ENCODE peak calls at places on chromosome 12, in six cellular contexts. L is left lung, A is body of pancreas, D is neural progenitor cell, R is fibroblast of lung, N is AG04450. B is an unnamed sample.

GRCh38 chr12:116620801-116621593 is 61.8 kb downstream of the MAP1LC3B2 start:
- DNase-seq in L (no peak), A (no peak), D (no peak), R (no peak), N (no peak), B (no peak)

GRCh38 chr12:96136129-96136528 is 58.0 kb upstream of the ELK3 start:
- DNase-seq in L (no peak), A (no peak), D (no peak), R (peak; percentile 45), N (no peak), B (no peak)

GRCh38 chr12:54163147-54163546 is 25.6 kb downstream of the SMUG1 start:
- DNase-seq in L (no peak), A (no peak), D (no peak), R (no peak), N (no peak), B (no peak)

GRCh38 chr12:115763376-115763775 is 514.1 kb downstream of the MED13L start:
- DNase-seq in L (no peak), A (peak; percentile 13), D (no peak), R (peak; percentile 56), N (no peak), B (no peak)

GRCh38 chr12:3242199-3242863 is 165.2 kb downstream of the TSPAN9 start:
- DNase-seq in L (no peak), A (peak; percentile 38), D (no peak), R (no peak), N (no peak), B (no peak)

GRCh38 chr12:55631743-55632142 is 4.9 kb upstream of the OR10P1 start:
- DNase-seq in L (no peak), A (no peak), D (no peak), R (no peak), N (no peak), B (no peak)

GRCh38 chr12:26963413-26963812 is 25.1 kb downstream of the FGFR1OP2 start:
- DNase-seq in L (no peak), A (no peak), D (no peak), R (peak; percentile 71), N (no peak), B (no peak)

GRCh38 chr12:89529738-89530137 is 3.9 kb upstream of the POC1B start:
- DNase-seq in L (no peak), A (no peak), D (peak; percentile 27), R (peak; percentile 75), N (no peak), B (no peak)

GRCh38 chr12:113932411-113933196 is 33.5 kb downstream of the RBM19 start:
- DNase-seq in L (no peak), A (no peak), D (peak; percentile 73), R (peak; percentile 52), N (no peak), B (no peak)

GRCh38 chr12:111599459-111600295 is 562 bp upstream of the ATXN2 start:
- DNase-seq in L (peak; percentile 93), A (peak; percentile 84), D (peak; percentile 97), R (peak; percentile 96), N (peak; percentile 91), B (peak; percentile 95)

GRCh38 chr12:95637010-95637409 is 85.7 kb upstream of the USP44 start:
- DNase-seq in L (no peak), A (no peak), D (no peak), R (no peak), N (no peak), B (no peak)

GRCh38 chr12:87801860-87802720 is 227.1 kb downstream of the C12orf50 start:
- DNase-seq in L (no peak), A (no peak), D (no peak), R (peak; percentile 51), N (no peak), B (no peak)

GRCh38 chr12:122190842-122191668 is 8.1 kb downstream of the LRRC43 start:
- DNase-seq in L (no peak), A (peak; percentile 75), D (peak; percentile 81), R (peak; percentile 61), N (peak; percentile 15), B (peak; percentile 16)

GRCh38 chr12:3279415-3279780 is 202.2 kb downstream of the TSPAN9 start:
- DNase-seq in L (no peak), A (no peak), D (no peak), R (no peak), N (no peak), B (no peak)

GRCh38 chr12:124913474-124914391 is 717 bp downstream of the UBC start:
- DNase-seq in L (peak; percentile 92), A (peak; percentile 91), D (peak; percentile 90), R (peak; percentile 68), N (no peak), B (no peak)

GRCh38 chr12:112350593-112351592 is 31.3 kb downstream of the HECTD4 start:
- DNase-seq in L (no peak), A (no peak), D (no peak), R (peak; percentile 42), N (no peak), B (no peak)

GRCh38 chr12:114306646-114307045 is 99.3 kb downstream of the TBX5 start:
- DNase-seq in L (no peak), A (no peak), D (no peak), R (peak; percentile 40), N (no peak), B (peak; percentile 7)

GRCh38 chr12:57740656-57741412 is 2.3 kb upstream of the AGAP2 start:
- DNase-seq in L (no peak), A (no peak), D (no peak), R (no peak), N (no peak), B (no peak)

GRCh38 chr12:122080149-122081107 is 1.9 kb downstream of the MLXIP start:
- DNase-seq in L (peak; percentile 82), A (peak; percentile 78), D (peak; percentile 40), R (peak; percentile 87), N (peak; percentile 81), B (no peak)

GRCh38 chr12:118841588-118841987 is 139.8 kb upstream of the SRRM4 start:
- DNase-seq in L (no peak), A (no peak), D (peak; percentile 8), R (no peak), N (no peak), B (no peak)

GRCh38 chr12:68364893-68365725 is 32.9 kb upstream of the MDM1 start:
- DNase-seq in L (peak; percentile 96), A (peak; percentile 89), D (peak; percentile 76), R (peak; percentile 97), N (peak; percentile 96), B (peak; percentile 95)

GRCh38 chr12:44546037-44546436 is 330.1 kb downstream of the NELL2 start:
- DNase-seq in L (no peak), A (no peak), D (no peak), R (no peak), N (no peak), B (no peak)

GRCh38 chr12:44550377-44550776 is 325.7 kb downstream of the NELL2 start:
- DNase-seq in L (no peak), A (no peak), D (no peak), R (no peak), N (no peak), B (no peak)

GRCh38 chr12:44551631-44552030 is 324.5 kb downstream of the NELL2 start:
- DNase-seq in L (no peak), A (no peak), D (no peak), R (no peak), N (no peak), B (no peak)
- TF ChIP-seq CTCF in L (no peak), A (no peak), D (no peak), R (no peak), N (no peak), B (no peak)

DNA sequence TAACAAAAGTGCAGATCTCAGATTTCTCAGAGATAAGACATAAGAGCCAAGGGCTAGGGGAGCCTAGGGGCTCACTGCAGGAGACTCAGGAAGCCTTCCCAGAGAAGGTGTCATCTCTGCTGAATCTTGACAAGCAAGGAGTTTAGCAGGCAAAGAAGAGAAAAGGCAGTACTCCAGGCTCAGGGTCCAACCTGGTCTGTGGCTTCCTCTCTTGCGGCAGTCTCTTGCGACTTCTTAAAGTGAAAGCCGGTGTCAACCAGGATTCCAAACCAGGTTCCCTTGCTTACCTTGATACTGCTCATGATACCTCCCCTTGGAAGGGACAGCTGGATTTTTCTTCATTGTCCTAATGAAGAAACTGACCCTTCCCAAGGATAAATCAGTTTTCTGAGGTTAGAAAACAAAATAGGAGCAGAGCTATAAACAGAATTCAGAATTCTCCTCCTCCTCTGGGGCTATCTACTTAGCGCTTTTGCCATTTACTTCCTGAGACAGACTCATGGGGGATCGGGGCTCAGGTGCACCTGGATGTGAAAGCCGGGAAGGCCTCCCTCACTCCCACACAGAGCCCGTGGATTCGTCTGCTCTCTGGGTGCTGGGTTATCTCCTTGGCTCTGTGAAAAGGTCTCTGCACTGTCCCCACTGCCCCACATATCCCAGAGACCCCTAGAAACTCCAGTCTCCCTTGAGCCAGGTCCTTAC is 1.8 kb upstream of the SCNN1A start:
- DNase-seq in L (no peak), A (no peak), D (no peak), R (no peak), N (no peak), B (no peak)
- TF ChIP-seq CTCF in L (no peak), A (no peak), D (no peak), R (no peak), N (no peak), B (no peak)

DNA sequence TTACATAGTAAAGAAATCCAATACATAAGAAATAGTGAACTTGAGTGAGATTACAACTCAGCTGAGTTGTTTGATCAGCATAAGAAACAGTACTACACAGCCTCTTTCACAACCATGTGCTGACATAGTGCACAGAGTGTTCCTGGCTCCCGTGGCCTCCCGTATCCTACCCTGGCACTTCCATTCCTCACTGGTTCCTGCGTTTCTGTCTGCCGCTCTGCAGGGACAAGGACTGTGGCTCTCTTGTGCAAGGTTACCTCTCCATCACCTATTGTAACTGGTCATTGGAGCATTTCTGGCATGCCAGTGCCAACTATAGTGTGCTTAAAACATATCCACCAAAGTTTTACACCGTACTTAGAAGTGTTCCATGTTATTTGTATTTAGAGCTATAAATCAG is 46.3 kb upstream of the PCED1B start:
- DNase-seq in L (peak; percentile 37), A (peak; percentile 43), D (no peak), R (peak; percentile 40), N (no peak), B (no peak)
- TF ChIP-seq CTCF in L (no peak), A (no peak), D (no peak), R (no peak), N (no peak), B (no peak)

GRCh38 chr12:49684310-49684854 is 22.8 kb downstream of the FMNL3 start:
- DNase-seq in L (no peak), A (no peak), D (no peak), R (no peak), N (no peak), B (no peak)

GRCh38 chr12:49689785-49690184 is 17.4 kb downstream of the FMNL3 start:
- DNase-seq in L (no peak), A (no peak), D (peak; percentile 23), R (no peak), N (no peak), B (no peak)

GRCh38 chr12:49689236-49689635 is 18.0 kb downstream of the FMNL3 start:
- DNase-seq in L (no peak), A (no peak), D (no peak), R (no peak), N (no peak), B (no peak)

GRCh38 chr12:49683604-49684309 is 23.4 kb downstream of the FMNL3 start:
- DNase-seq in L (no peak), A (no peak), D (no peak), R (no peak), N (no peak), B (no peak)

DNA sequence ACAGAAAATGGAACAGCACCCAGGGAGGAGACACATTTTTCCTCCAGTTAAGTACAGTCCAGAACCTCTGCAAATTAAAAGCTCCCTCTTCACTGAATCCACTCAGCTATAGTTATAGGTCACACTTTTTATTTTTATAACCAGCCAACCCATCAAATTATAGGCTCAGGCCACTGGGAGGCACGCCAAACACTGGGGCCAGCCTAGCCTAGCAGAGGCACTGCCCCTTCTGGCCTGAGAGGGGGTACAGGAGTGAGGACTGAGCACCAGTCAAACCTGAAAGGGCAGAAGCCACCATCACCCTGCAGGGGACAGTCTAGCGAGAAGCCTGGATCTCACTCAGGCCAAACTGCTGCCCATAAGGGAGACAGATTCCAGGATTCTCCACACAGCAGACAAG is 19.3 kb downstream of the FMNL3 start:
- DNase-seq in L (no peak), A (no peak), D (no peak), R (no peak), N (no peak), B (no peak)
- TF ChIP-seq CTCF in L (no peak), A (no peak), D (peak; percentile 6), R (no peak), N (no peak), B (no peak)

B was measured in AG09319.